ENCODE peak calls at places on chromosome 18, in nine cellular contexts. L, K, F, S, H, U, X, T and P are unnamed samples. For H3K4me1, the result is how much of the 10 kb centered on the place peaks cover.

GRCh38 chr18:48629730-48630324 is 91.0 kb downstream of the CTIF start:
- DNase-seq in L (peak), F (no peak), K (no peak), U (no peak), H (no peak), S (peak), X (no peak), T (no peak), P (no peak)

GRCh38 chr18:12308386-12309100 is 502 bp downstream of the TUBB6 start:
- DNase-seq in L (peak), U (peak), F (peak), T (peak), S (peak), X (peak), K (no peak), H (peak), P (peak)

GRCh38 chr18:13587001-13587400 is 139.4 kb downstream of the FAM210A start:
- DNase-seq in K (no peak), H (no peak), F (no peak), X (no peak), U (no peak), S (no peak), T (no peak), L (no peak), P (no peak)

GRCh38 chr18:8499810-8500663 is 109.2 kb upstream of the RAB12 start:
- DNase-seq in U (no peak), T (no peak), K (no peak), X (peak), H (no peak), F (no peak), S (no peak), L (no peak), P (no peak)

GRCh38 chr18:13310286-13310685 is 91.7 kb downstream of the LDLRAD4 start:
- DNase-seq in H (no peak), X (no peak), K (no peak), F (no peak), U (no peak), T (no peak), S (no peak), L (no peak), P (no peak)

GRCh38 chr18:79388043-79388442 is 7.7 kb upstream of the NFATC1 start:
- DNase-seq in S (no peak), L (no peak), T (no peak), X (no peak), U (no peak), K (no peak), H (peak), F (no peak), P (no peak)

GRCh38 chr18:39799010-39799409 is 2156.0 kb upstream of the PIK3C3 start:
- DNase-seq in S (no peak), L (peak), T (no peak), H (no peak), K (no peak), U (no peak), X (no peak), F (peak), P (no peak)

GRCh38 chr18:2948038-2948437 is 64.9 kb downstream of the LPIN2 start:
- DNase-seq in S (no peak), L (peak), F (no peak), H (no peak), K (no peak), U (no peak), X (peak), T (no peak), P (no peak)

GRCh38 chr18:70328169-70328568 is 39.3 kb downstream of the SOCS6 start:
- DNase-seq in T (no peak), X (no peak), L (no peak), K (no peak), S (no peak), U (no peak), F (no peak), H (no peak), P (no peak)

GRCh38 chr18:79523738-79524180 is 128.0 kb downstream of the NFATC1 start:
- DNase-seq in L (no peak), S (no peak), K (peak), H (peak), T (no peak), F (peak), X (no peak), U (no peak), P (no peak)

DNA sequence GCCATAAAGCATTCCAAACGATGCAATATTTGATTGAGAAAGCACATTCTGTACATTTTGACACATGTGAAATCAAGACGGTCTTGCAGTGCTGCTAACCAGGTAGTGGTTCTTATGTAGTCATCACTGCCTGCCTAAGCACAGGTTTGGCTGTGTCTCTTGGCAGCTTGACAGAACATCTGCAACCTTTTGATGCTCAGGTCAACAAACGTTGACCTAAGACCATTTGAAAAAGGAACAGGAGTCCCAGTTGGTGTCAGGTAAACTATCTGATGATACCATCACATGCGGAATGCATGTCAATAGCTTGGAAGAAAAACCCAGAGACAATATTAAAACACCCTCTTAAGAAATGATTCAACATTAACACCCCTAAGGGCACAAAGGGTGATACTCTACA is 80.7 kb downstream of the L3MBTL4 start:
- DNase-seq in F (no peak), S (no peak), X (no peak), L (no peak), K (no peak), T (no peak), U (no peak), H (no peak), P (no peak)
- TF ChIP-seq CTCF in F (no peak), S (no peak), X (no peak), L (no peak), K (no peak), T (no peak), U (no peak), H (no peak), P (no peak)

GRCh38 chr18:55658598-55658997 is 70.6 kb upstream of the TCF4 start:
- DNase-seq in H (no peak), X (no peak), K (no peak), U (no peak), F (no peak), L (no peak), S (no peak), T (no peak), P (no peak)
- H3K27ac ChIP-seq in H (no peak), X (no peak), K (no peak), U (no peak), F (no peak), L (no peak), S (no peak), T (no peak), P (no peak)

DNA sequence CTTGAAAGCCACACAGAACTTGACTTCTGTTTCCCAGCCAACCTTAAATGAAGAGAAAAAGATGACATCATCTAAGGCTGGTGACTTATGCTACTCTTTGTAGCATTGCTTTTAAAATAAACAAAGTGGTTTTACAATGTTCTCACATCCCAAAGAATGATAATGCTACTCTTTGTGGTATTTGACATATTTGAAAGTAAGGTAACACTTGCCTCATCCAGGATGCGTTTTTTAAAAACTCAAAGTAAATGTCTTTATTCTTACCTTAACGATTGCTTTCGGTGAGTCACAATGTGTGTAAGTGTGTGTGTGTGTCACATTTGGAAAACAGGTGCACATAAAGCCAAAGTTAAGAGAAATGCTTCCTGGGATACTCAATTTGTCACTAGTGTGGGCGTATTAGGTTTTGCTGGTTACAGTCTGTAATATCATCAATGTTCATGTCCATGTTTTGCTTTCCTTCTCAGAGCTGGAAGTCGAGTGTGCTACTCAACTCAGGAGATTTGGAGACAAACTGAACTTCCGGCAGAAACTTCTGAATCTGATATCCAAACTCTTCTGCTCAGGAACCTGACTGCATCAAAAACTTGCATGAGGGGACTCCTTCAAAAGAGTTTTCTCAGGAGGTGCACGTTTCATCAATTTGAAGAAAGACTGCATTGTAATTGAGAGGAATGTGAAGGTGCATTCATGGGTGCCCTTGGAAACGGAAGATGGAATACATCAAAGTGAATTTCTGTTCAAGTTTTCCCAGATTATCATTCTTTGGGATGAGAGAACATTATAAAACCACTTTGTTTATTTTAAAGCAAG is 2.6 kb downstream of the PMAIP1 start:
- DNase-seq in X (no peak), K (peak), H (no peak), F (no peak), S (no peak), T (no peak), U (no peak), L (no peak), P (no peak)
- H3K4me1 ChIP-seq in X (under half), K (half or more), H (under half), F (under half), S (under half), T (under half), U (under half), L (under half), P (under half)

GRCh38 chr18:25590456-25590855 is 238.5 kb upstream of the ZNF521 start:
- DNase-seq in T (no peak), U (no peak), F (no peak), S (no peak), K (no peak), L (no peak), X (no peak), H (no peak), P (no peak)
- TF ChIP-seq CTCF in T (no peak), U (no peak), F (no peak), S (no peak), K (no peak), L (no peak), X (no peak), H (no peak), P (no peak)

DNA sequence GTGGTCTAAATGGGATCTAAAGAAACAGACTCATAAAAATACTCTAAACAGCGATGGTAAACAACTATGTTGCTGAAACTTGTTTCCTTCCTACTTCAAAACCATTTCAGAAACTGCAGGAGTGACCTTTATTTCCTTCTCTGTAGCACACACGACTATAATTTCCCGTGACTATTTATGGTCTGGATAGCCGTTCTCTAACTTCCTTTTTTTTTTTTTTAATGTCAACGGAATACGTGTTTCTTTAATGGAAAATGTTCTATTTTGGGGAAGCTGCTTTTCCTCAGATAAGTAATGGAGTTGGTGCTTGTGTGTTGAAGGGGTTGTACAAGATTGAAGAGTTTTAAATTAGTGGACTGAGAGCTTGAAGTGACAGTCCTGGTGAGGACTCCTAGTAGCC is 224.1 kb downstream of the PHLPP1 start:
- DNase-seq in L (no peak), F (no peak), T (no peak), K (peak), U (no peak), H (no peak), S (no peak), X (no peak), P (no peak)
- H3K27ac ChIP-seq in L (no peak), F (peak), T (no peak), K (no peak), U (peak), H (peak), S (peak), X (no peak), P (no peak)

GRCh38 chr18:63892544-63892943 is 5.0 kb downstream of the SERPINB2 start:
- DNase-seq in U (no peak), S (no peak), T (no peak), H (no peak), L (no peak), F (no peak), X (no peak), K (no peak), P (no peak)
- H3K4me1 ChIP-seq in U (under half), S (under half), T (under half), H (under half), L (under half), F (under half), X (under half), K (under half), P (under half)